ENCODE peak calls at places on chromosomes 16 and 17, in eight cellular contexts. One of them, this sample, is unnamed. For H3K36me3, the result is how much of the 10 kb centered on the place peaks cover.

GRCh38 chr17:67221062-67221998 is 23.7 kb downstream of the HELZ start:
- DNase-seq in pancreas: no peak
- DNase-seq in neuronal stem cell: no peak
- DNase-seq in CD8-positive, alpha-beta T cell: peak
- DNase-seq in heart left ventricle: no peak
- DNase-seq in neural progenitor cell: peak
- DNase-seq in ascending aorta: no peak
- DNase-seq in bronchial epithelial cell: peak
- DNase-seq in this sample: peak

GRCh38 chr17:17406225-17406624 is 70.6 kb upstream of the MED9 start:
- DNase-seq in pancreas: no peak
- DNase-seq in neuronal stem cell: no peak
- DNase-seq in CD8-positive, alpha-beta T cell: no peak
- DNase-seq in heart left ventricle: no peak
- DNase-seq in neural progenitor cell: no peak
- DNase-seq in ascending aorta: peak
- DNase-seq in bronchial epithelial cell: no peak
- DNase-seq in this sample: no peak

GRCh38 chr16:3945751-3946603 is 65.5 kb upstream of the CREBBP start:
- DNase-seq in pancreas: no peak
- DNase-seq in neuronal stem cell: no peak
- DNase-seq in CD8-positive, alpha-beta T cell: no peak
- DNase-seq in heart left ventricle: peak
- DNase-seq in neural progenitor cell: no peak
- DNase-seq in ascending aorta: peak
- DNase-seq in bronchial epithelial cell: peak
- DNase-seq in this sample: peak

GRCh38 chr17:56510554-56511342 is 82.8 kb upstream of the NOG start:
- DNase-seq in pancreas: no peak
- DNase-seq in neuronal stem cell: no peak
- DNase-seq in CD8-positive, alpha-beta T cell: no peak
- DNase-seq in heart left ventricle: no peak
- DNase-seq in neural progenitor cell: no peak
- DNase-seq in ascending aorta: no peak
- DNase-seq in bronchial epithelial cell: no peak
- DNase-seq in this sample: no peak

GRCh38 chr16:30656974-30657865 is 1.0 kb upstream of the FBRS start:
- DNase-seq in pancreas: peak
- DNase-seq in neuronal stem cell: no peak
- DNase-seq in CD8-positive, alpha-beta T cell: no peak
- DNase-seq in heart left ventricle: no peak
- DNase-seq in neural progenitor cell: no peak
- DNase-seq in ascending aorta: peak
- DNase-seq in bronchial epithelial cell: peak
- DNase-seq in this sample: no peak

GRCh38 chr17:17186051-17186450 is 20.1 kb downstream of the PLD6 start:
- DNase-seq in pancreas: peak
- DNase-seq in neuronal stem cell: no peak
- DNase-seq in CD8-positive, alpha-beta T cell: no peak
- DNase-seq in heart left ventricle: no peak
- DNase-seq in neural progenitor cell: no peak
- DNase-seq in ascending aorta: no peak
- DNase-seq in bronchial epithelial cell: peak
- DNase-seq in this sample: no peak

GRCh38 chr16:25065899-25066298 is 45.6 kb upstream of the LCMT1 start:
- DNase-seq in pancreas: no peak
- DNase-seq in neuronal stem cell: no peak
- DNase-seq in CD8-positive, alpha-beta T cell: no peak
- DNase-seq in heart left ventricle: no peak
- DNase-seq in neural progenitor cell: no peak
- DNase-seq in ascending aorta: no peak
- DNase-seq in bronchial epithelial cell: no peak
- DNase-seq in this sample: no peak

GRCh38 chr17:9928601-9929341 is 23.7 kb upstream of the RCVRN start:
- DNase-seq in pancreas: no peak
- DNase-seq in neuronal stem cell: peak
- DNase-seq in CD8-positive, alpha-beta T cell: no peak
- DNase-seq in heart left ventricle: no peak
- DNase-seq in neural progenitor cell: peak
- DNase-seq in ascending aorta: no peak
- DNase-seq in bronchial epithelial cell: peak
- DNase-seq in this sample: peak

GRCh38 chr16:76665571-76666275 is 388.5 kb downstream of the CNTNAP4 start:
- DNase-seq in pancreas: no peak
- DNase-seq in neuronal stem cell: no peak
- DNase-seq in CD8-positive, alpha-beta T cell: no peak
- DNase-seq in heart left ventricle: no peak
- DNase-seq in neural progenitor cell: no peak
- DNase-seq in ascending aorta: no peak
- DNase-seq in bronchial epithelial cell: no peak
- DNase-seq in this sample: no peak

GRCh38 chr17:9684955-9685621 is 39.8 kb downstream of the USP43 start:
- DNase-seq in pancreas: no peak
- DNase-seq in neuronal stem cell: no peak
- DNase-seq in CD8-positive, alpha-beta T cell: no peak
- DNase-seq in heart left ventricle: no peak
- DNase-seq in neural progenitor cell: no peak
- DNase-seq in ascending aorta: no peak
- DNase-seq in bronchial epithelial cell: peak
- DNase-seq in this sample: peak

GRCh38 chr16:65905326-65905725 is 461.2 kb upstream of the CDH5 start:
- DNase-seq in pancreas: no peak
- DNase-seq in neuronal stem cell: no peak
- DNase-seq in CD8-positive, alpha-beta T cell: no peak
- DNase-seq in heart left ventricle: no peak
- DNase-seq in neural progenitor cell: no peak
- DNase-seq in ascending aorta: no peak
- DNase-seq in bronchial epithelial cell: no peak
- DNase-seq in this sample: no peak

GRCh38 chr16:87684106-87684677 is 81.6 kb downstream of the KLHDC4 start:
- DNase-seq in pancreas: no peak
- DNase-seq in neuronal stem cell: no peak
- DNase-seq in CD8-positive, alpha-beta T cell: no peak
- DNase-seq in heart left ventricle: no peak
- DNase-seq in neural progenitor cell: no peak
- DNase-seq in ascending aorta: no peak
- DNase-seq in bronchial epithelial cell: no peak
- DNase-seq in this sample: no peak

GRCh38 chr16:11752856-11753255 is 10.2 kb upstream of the TXNDC11 start:
- DNase-seq in pancreas: no peak
- DNase-seq in neuronal stem cell: no peak
- DNase-seq in CD8-positive, alpha-beta T cell: no peak
- DNase-seq in heart left ventricle: no peak
- DNase-seq in neural progenitor cell: no peak
- DNase-seq in ascending aorta: no peak
- DNase-seq in bronchial epithelial cell: no peak
- DNase-seq in this sample: no peak

GRCh38 chr16:70250748-70251650 is 741 bp downstream of the EXOSC6 start:
- DNase-seq in pancreas: peak
- DNase-seq in neuronal stem cell: peak
- DNase-seq in CD8-positive, alpha-beta T cell: peak
- DNase-seq in heart left ventricle: peak
- DNase-seq in neural progenitor cell: peak
- DNase-seq in ascending aorta: no peak
- DNase-seq in bronchial epithelial cell: peak
- DNase-seq in this sample: peak

GRCh38 chr16:27237229-27238015 is 31.1 kb downstream of the NSMCE1 start:
- DNase-seq in pancreas: no peak
- DNase-seq in neuronal stem cell: no peak
- DNase-seq in CD8-positive, alpha-beta T cell: peak
- DNase-seq in heart left ventricle: peak
- DNase-seq in neural progenitor cell: peak
- DNase-seq in ascending aorta: no peak
- DNase-seq in bronchial epithelial cell: no peak
- DNase-seq in this sample: no peak

GRCh38 chr17:79294459-79295071 is 219.9 kb downstream of the ENGASE start:
- DNase-seq in pancreas: peak
- DNase-seq in neuronal stem cell: peak
- DNase-seq in CD8-positive, alpha-beta T cell: no peak
- DNase-seq in heart left ventricle: peak
- DNase-seq in neural progenitor cell: peak
- DNase-seq in ascending aorta: no peak
- DNase-seq in bronchial epithelial cell: peak
- DNase-seq in this sample: peak

GRCh38 chr16:58056580-58056979 is 31.0 kb downstream of the MMP15 start:
- DNase-seq in pancreas: no peak
- DNase-seq in neuronal stem cell: no peak
- DNase-seq in CD8-positive, alpha-beta T cell: no peak
- DNase-seq in heart left ventricle: no peak
- DNase-seq in neural progenitor cell: no peak
- DNase-seq in ascending aorta: no peak
- DNase-seq in bronchial epithelial cell: no peak
- DNase-seq in this sample: no peak

GRCh38 chr17:80773243-80773991 is 218.2 kb upstream of the CHMP6 start:
- DNase-seq in pancreas: no peak
- DNase-seq in neuronal stem cell: no peak
- DNase-seq in CD8-positive, alpha-beta T cell: peak
- DNase-seq in heart left ventricle: peak
- DNase-seq in neural progenitor cell: peak
- DNase-seq in ascending aorta: peak
- DNase-seq in bronchial epithelial cell: no peak
- DNase-seq in this sample: peak

GRCh38 chr17:60161598-60162330 is 12.0 kb downstream of the CA4 start:
- DNase-seq in pancreas: peak
- DNase-seq in neuronal stem cell: no peak
- DNase-seq in CD8-positive, alpha-beta T cell: no peak
- DNase-seq in heart left ventricle: no peak
- DNase-seq in neural progenitor cell: peak
- DNase-seq in ascending aorta: peak
- DNase-seq in bronchial epithelial cell: no peak
- DNase-seq in this sample: no peak

GRCh38 chr17:38534498-38534885 is 71.3 kb downstream of the SRCIN1 start:
- DNase-seq in pancreas: no peak
- DNase-seq in neuronal stem cell: no peak
- DNase-seq in CD8-positive, alpha-beta T cell: no peak
- DNase-seq in heart left ventricle: no peak
- DNase-seq in neural progenitor cell: no peak
- DNase-seq in ascending aorta: no peak
- DNase-seq in bronchial epithelial cell: no peak
- DNase-seq in this sample: no peak

GRCh38 chr16:84990782-84991181 is 20.6 kb downstream of the ZDHHC7 start:
- DNase-seq in pancreas: no peak
- DNase-seq in neuronal stem cell: no peak
- DNase-seq in CD8-positive, alpha-beta T cell: no peak
- DNase-seq in heart left ventricle: no peak
- DNase-seq in neural progenitor cell: no peak
- DNase-seq in ascending aorta: no peak
- DNase-seq in bronchial epithelial cell: no peak
- DNase-seq in this sample: no peak

DNA sequence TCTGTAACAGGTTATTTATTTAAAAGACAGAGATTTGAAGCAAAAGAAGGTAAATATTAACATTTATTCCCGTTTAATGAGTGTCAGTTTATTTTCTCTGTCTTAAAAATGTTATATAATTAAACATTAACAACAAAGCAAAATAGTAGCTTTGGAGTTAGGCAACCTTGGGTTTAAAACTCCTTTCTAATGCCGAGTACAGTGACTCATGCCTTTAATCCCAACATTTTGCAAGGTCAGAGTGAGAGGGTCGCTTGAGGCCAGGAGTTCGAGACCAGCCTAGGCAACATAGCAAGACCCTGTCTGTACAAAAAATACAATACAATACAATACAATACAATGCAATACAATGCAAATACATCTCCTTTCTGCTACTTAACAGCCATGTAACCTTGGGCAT is 128.7 kb downstream of the CHD9 start:
- DNase-seq in pancreas: no peak
- DNase-seq in neuronal stem cell: no peak
- DNase-seq in CD8-positive, alpha-beta T cell: no peak
- DNase-seq in heart left ventricle: no peak
- DNase-seq in neural progenitor cell: no peak
- DNase-seq in ascending aorta: no peak
- DNase-seq in bronchial epithelial cell: no peak
- DNase-seq in this sample: no peak
- H3K36me3 ChIP-seq in pancreas: under half
- H3K36me3 ChIP-seq in neuronal stem cell: under half
- H3K36me3 ChIP-seq in CD8-positive, alpha-beta T cell: under half
- H3K36me3 ChIP-seq in heart left ventricle: under half
- H3K36me3 ChIP-seq in neural progenitor cell: under half
- H3K36me3 ChIP-seq in ascending aorta: under half
- H3K36me3 ChIP-seq in bronchial epithelial cell: under half
- H3K36me3 ChIP-seq in this sample: under half

GRCh38 chr16:81744385-81744784 is 34.7 kb upstream of the PLCG2 start:
- DNase-seq in pancreas: no peak
- DNase-seq in neuronal stem cell: no peak
- DNase-seq in CD8-positive, alpha-beta T cell: no peak
- DNase-seq in heart left ventricle: no peak
- DNase-seq in neural progenitor cell: no peak
- DNase-seq in ascending aorta: no peak
- DNase-seq in bronchial epithelial cell: no peak
- DNase-seq in this sample: no peak

GRCh38 chr16:81748476-81749198 is 30.5 kb upstream of the PLCG2 start:
- DNase-seq in pancreas: no peak
- DNase-seq in neuronal stem cell: no peak
- DNase-seq in CD8-positive, alpha-beta T cell: no peak
- DNase-seq in heart left ventricle: no peak
- DNase-seq in neural progenitor cell: no peak
- DNase-seq in ascending aorta: no peak
- DNase-seq in bronchial epithelial cell: no peak
- DNase-seq in this sample: no peak

GRCh38 chr16:81745704-81746558 is 33.2 kb upstream of the PLCG2 start:
- DNase-seq in pancreas: peak
- DNase-seq in neuronal stem cell: no peak
- DNase-seq in CD8-positive, alpha-beta T cell: peak
- DNase-seq in heart left ventricle: peak
- DNase-seq in neural progenitor cell: peak
- DNase-seq in ascending aorta: peak
- DNase-seq in bronchial epithelial cell: peak
- DNase-seq in this sample: peak

GRCh38 chr16:81744911-81745310 is 34.2 kb upstream of the PLCG2 start:
- DNase-seq in pancreas: no peak
- DNase-seq in neuronal stem cell: no peak
- DNase-seq in CD8-positive, alpha-beta T cell: no peak
- DNase-seq in heart left ventricle: no peak
- DNase-seq in neural progenitor cell: no peak
- DNase-seq in ascending aorta: no peak
- DNase-seq in bronchial epithelial cell: no peak
- DNase-seq in this sample: no peak

GRCh38 chr16:81746566-81746965 is 32.5 kb upstream of the PLCG2 start:
- DNase-seq in pancreas: no peak
- DNase-seq in neuronal stem cell: no peak
- DNase-seq in CD8-positive, alpha-beta T cell: no peak
- DNase-seq in heart left ventricle: no peak
- DNase-seq in neural progenitor cell: no peak
- DNase-seq in ascending aorta: no peak
- DNase-seq in bronchial epithelial cell: no peak
- DNase-seq in this sample: no peak
- H3K4me3 ChIP-seq in pancreas: no peak
- H3K4me3 ChIP-seq in neuronal stem cell: peak
- H3K4me3 ChIP-seq in CD8-positive, alpha-beta T cell: peak
- H3K4me3 ChIP-seq in heart left ventricle: peak
- H3K4me3 ChIP-seq in neural progenitor cell: peak
- H3K4me3 ChIP-seq in ascending aorta: peak
- H3K4me3 ChIP-seq in bronchial epithelial cell: no peak
- H3K4me3 ChIP-seq in this sample: peak

GRCh38 chr17:29086628-29087332 is 43.8 kb downstream of the PIPOX start:
- DNase-seq in pancreas: no peak
- DNase-seq in neuronal stem cell: no peak
- DNase-seq in CD8-positive, alpha-beta T cell: no peak
- DNase-seq in heart left ventricle: no peak
- DNase-seq in neural progenitor cell: peak
- DNase-seq in ascending aorta: no peak
- DNase-seq in bronchial epithelial cell: no peak
- DNase-seq in this sample: no peak
- H3K36me3 ChIP-seq in pancreas: half or more
- H3K36me3 ChIP-seq in neuronal stem cell: under half
- H3K36me3 ChIP-seq in CD8-positive, alpha-beta T cell: half or more
- H3K36me3 ChIP-seq in heart left ventricle: half or more
- H3K36me3 ChIP-seq in neural progenitor cell: under half
- H3K36me3 ChIP-seq in ascending aorta: half or more
- H3K36me3 ChIP-seq in bronchial epithelial cell: under half
- H3K36me3 ChIP-seq in this sample: under half

GRCh38 chr17:43399839-43400328 is 1.1 kb downstream of the ARL4D start:
- DNase-seq in pancreas: no peak
- DNase-seq in neuronal stem cell: no peak
- DNase-seq in CD8-positive, alpha-beta T cell: no peak
- DNase-seq in heart left ventricle: no peak
- DNase-seq in neural progenitor cell: no peak
- DNase-seq in ascending aorta: peak
- DNase-seq in bronchial epithelial cell: no peak
- DNase-seq in this sample: peak
- H3K4me3 ChIP-seq in pancreas: no peak
- H3K4me3 ChIP-seq in neuronal stem cell: peak
- H3K4me3 ChIP-seq in CD8-positive, alpha-beta T cell: no peak
- H3K4me3 ChIP-seq in heart left ventricle: peak
- H3K4me3 ChIP-seq in neural progenitor cell: peak
- H3K4me3 ChIP-seq in ascending aorta: peak
- H3K4me3 ChIP-seq in bronchial epithelial cell: peak
- H3K4me3 ChIP-seq in this sample: peak